ENCODE peak calls at places on chromosome 12, in eight cellular contexts. S is H54; M is NCI-H2171; O is progenitor cell of endocrine pancreas; A is heart left ventricle; I is stimulated activated CD8-positive, alpha-beta memory T cell treated with anti-CD3 and anti-CD28 coated beads, Interleukin-4, amount 100 ng/mL, for 4 hours; C is activated naive CD4-positive, alpha-beta T cell treated with anti-CD3 and anti-CD28 coated beads, Interleukin-2, amount 10 ng/mL, durations not matched to agents 7 days and 5 days; N is RWPE1. F is an unnamed sample.

GRCh38 chr12:120588948-120589930 is 8.0 kb upstream of the POP5 start:
- DNase-seq in C (no peak), S (no peak), I (no peak), O (no peak), M (no peak), N (no peak), A (peak; percentile 88), F (no peak)

GRCh38 chr12:125140918-125141573 is 75.8 kb downstream of the AACS start:
- DNase-seq in M (no peak), O (no peak), C (no peak), N (peak; percentile 88), A (peak; percentile 14), S (peak; percentile 87), I (no peak), F (no peak)

GRCh38 chr12:132367401-132367851 is 38.0 kb upstream of the GALNT9 start:
- DNase-seq in A (no peak), C (no peak), I (no peak), M (no peak), O (no peak), N (no peak), S (no peak), F (no peak)

GRCh38 chr12:95328708-95329107 is 111.1 kb downstream of the VEZT start:
- DNase-seq in N (no peak), I (no peak), S (no peak), C (no peak), O (no peak), M (no peak), A (no peak), F (no peak)

GRCh38 chr12:91178139-91178561 is 4.5 kb downstream of the DCN start:
- DNase-seq in N (peak; percentile 10), C (no peak), S (no peak), A (peak; percentile 24), I (no peak), M (no peak), O (no peak), F (no peak)

GRCh38 chr12:29693962-29694361 is 89.8 kb downstream of the TMTC1 start:
- DNase-seq in A (no peak), N (no peak), O (no peak), M (no peak), I (no peak), S (no peak), C (no peak), F (no peak)

GRCh38 chr12:113500662-113501435 is 29.2 kb upstream of the LHX5 start:
- DNase-seq in I (no peak), A (no peak), O (no peak), N (no peak), C (no peak), M (no peak), S (no peak), F (no peak)

GRCh38 chr12:85713368-85713767 is 122.8 kb downstream of the RASSF9 start:
- DNase-seq in A (no peak), M (no peak), S (no peak), I (no peak), C (no peak), N (no peak), O (no peak), F (no peak)

GRCh38 chr12:117076410-117077372 is 22.5 kb downstream of the TESC start:
- DNase-seq in N (no peak), S (no peak), M (no peak), A (no peak), O (no peak), C (no peak), I (no peak), F (no peak)

GRCh38 chr12:95143784-95144205 is 70.4 kb upstream of the NR2C1 start:
- DNase-seq in I (no peak), A (no peak), C (no peak), S (no peak), O (no peak), M (no peak), N (no peak), F (no peak)

GRCh38 chr12:56487448-56488040 is 417 bp downstream of the GLS2 start:
- DNase-seq in N (peak; percentile 8), C (peak; percentile 44), I (no peak), M (peak; percentile 64), O (peak; percentile 17), A (no peak), S (no peak), F (no peak)

GRCh38 chr12:107302649-107303386 is 209.5 kb upstream of the CRY1 start:
- DNase-seq in S (no peak), A (no peak), O (no peak), I (no peak), N (no peak), M (no peak), C (no peak), F (no peak)

F was measured in neuronal stem cell.